ENCODE peak calls at places on chromosomes 12 and 14, in nine cellular contexts. N is uterus, D is Panc1, V is astrocyte, G is AG04450, H is AG10803, F is GM06990, J is GM12865, L is Calu3. Q is an unnamed sample.

GRCh38 chr12:111640498-111640897 is 41.4 kb upstream of the ATXN2 start:
- DNase-seq in N (no peak), D (no peak), V (no peak), G (no peak), H (no peak), F (no peak), J (no peak), L (no peak), Q (no peak)

GRCh38 chr14:55974046-55974582 is 144.1 kb upstream of the PELI2 start:
- DNase-seq in N (no peak), D (no peak), V (peak; percentile 54), G (no peak), H (no peak), F (no peak), J (no peak), L (peak; percentile 28), Q (no peak)

GRCh38 chr14:54175298-54175942 is 218.8 kb upstream of the BMP4 start:
- DNase-seq in N (peak; percentile 52), D (peak; percentile 20), V (peak; percentile 33), G (peak; percentile 43), H (peak; percentile 62), F (no peak), J (peak; percentile 71), L (peak; percentile 80), Q (no peak)

GRCh38 chr14:90784621-90785270 is 31.5 kb downstream of the TTC7B start:
- DNase-seq in N (peak; percentile 8), D (no peak), V (no peak), G (no peak), H (no peak), F (no peak), J (no peak), L (no peak), Q (peak; percentile 36)

GRCh38 chr14:52013984-52014600 is 24.7 kb downstream of the RTRAF start:
- DNase-seq in N (no peak), D (no peak), V (no peak), G (no peak), H (no peak), F (no peak), J (no peak), L (peak; percentile 10), Q (no peak)

GRCh38 chr12:98456583-98457573 is 58.5 kb upstream of the TMPO start:
- DNase-seq in N (peak; percentile 22), D (no peak), V (peak; percentile 59), G (no peak), H (peak; percentile 31), F (peak; percentile 50), J (peak; percentile 18), L (peak; percentile 62), Q (no peak)

GRCh38 chr14:76715927-76716200 is 45.4 kb upstream of the VASH1 start:
- DNase-seq in N (no peak), D (no peak), V (no peak), G (no peak), H (no peak), F (no peak), J (no peak), L (no peak), Q (no peak)

GRCh38 chr12:59780605-59781135 is 184.8 kb downstream of the SLC16A7 start:
- DNase-seq in N (no peak), D (no peak), V (peak; percentile 13), G (no peak), H (peak; percentile 51), F (no peak), J (peak; percentile 23), L (peak; percentile 26), Q (no peak)

GRCh38 chr14:56262530-56262929 is 144.3 kb downstream of the PELI2 start:
- DNase-seq in N (no peak), D (no peak), V (no peak), G (no peak), H (no peak), F (no peak), J (no peak), L (no peak), Q (no peak)

GRCh38 chr12:83378186-83378727 is 691.6 kb downstream of the TMTC2 start:
- DNase-seq in N (no peak), D (no peak), V (no peak), G (no peak), H (no peak), F (no peak), J (no peak), L (no peak), Q (no peak)

GRCh38 chr14:105275267-105275946 is 25.4 kb downstream of the BRF1 start:
- DNase-seq in N (no peak), D (no peak), V (peak; percentile 10), G (peak; percentile 18), H (peak; percentile 70), F (no peak), J (no peak), L (no peak), Q (no peak)

GRCh38 chr14:59199614-59200013 is 11.1 kb downstream of the DAAM1 start:
- DNase-seq in N (no peak), D (no peak), V (no peak), G (no peak), H (no peak), F (no peak), J (no peak), L (no peak), Q (no peak)
- TF ChIP-seq CTCF in N (no peak), D (no peak), V (no peak), G (no peak), H (no peak), F (no peak), J (no peak), L (no peak), Q (peak; percentile 2)

DNA sequence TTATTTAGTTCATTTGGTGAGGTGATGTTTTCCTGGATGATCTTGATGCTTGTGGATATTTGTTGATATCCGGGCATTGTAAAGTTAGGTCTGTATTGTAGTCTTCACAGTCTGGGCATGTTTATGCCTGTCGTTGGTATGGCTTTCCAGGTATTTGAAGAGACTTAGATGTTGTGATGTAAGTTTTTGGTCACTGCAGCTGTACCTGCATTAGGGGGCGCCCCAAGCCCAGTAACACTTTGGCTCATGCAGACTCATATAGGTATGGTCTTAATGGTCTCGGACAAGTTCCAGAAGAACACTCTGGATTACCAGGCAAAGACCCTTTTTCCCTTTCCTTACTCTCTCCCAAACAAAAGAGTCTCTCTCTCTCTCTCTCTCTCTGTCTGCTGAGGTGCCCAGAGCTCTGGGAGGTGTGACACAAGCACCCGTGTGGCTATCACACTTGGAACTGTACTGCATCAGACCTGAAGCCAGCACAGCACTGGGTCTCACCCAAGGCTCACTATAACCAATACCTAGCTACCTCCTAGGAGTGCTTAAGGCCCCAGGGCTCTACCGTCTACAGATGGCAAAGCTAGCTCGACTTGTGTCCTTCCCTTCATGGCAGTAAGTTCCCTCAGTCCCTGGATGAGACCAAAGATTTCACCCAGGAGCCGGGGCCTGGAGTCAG is 425.8 kb upstream of the ATXN7L3B start:
- DNase-seq in N (no peak), D (no peak), V (no peak), G (no peak), H (no peak), F (no peak), J (peak; percentile 41), L (peak; percentile 66), Q (no peak)
- TF ChIP-seq CTCF in N (no peak), D (peak; percentile 36), V (no peak), G (no peak), H (no peak), F (no peak), J (peak; percentile 48), L (peak; percentile 43), Q (peak; percentile 28)

DNA sequence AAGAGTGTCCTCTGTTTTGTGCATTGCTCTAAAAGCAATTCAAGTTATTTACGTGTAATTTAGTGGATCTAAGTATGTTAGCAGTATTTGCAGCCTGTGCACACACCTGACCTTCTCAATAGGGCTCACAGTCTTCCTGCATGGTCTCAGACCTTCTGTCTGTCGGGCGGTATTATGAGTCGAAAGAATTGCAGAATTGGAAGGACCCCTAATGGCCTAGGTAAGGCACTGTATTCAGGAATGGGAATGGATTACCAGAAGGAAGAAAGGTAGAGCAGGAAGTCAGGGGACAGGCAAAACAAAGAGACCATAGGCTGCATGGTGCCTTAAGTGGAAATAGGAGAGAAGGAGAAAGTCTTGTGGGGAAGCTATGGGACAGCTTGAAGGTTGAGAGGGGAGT is 341.6 kb downstream of the VRK1 start:
- DNase-seq in N (no peak), D (no peak), V (no peak), G (no peak), H (no peak), F (no peak), J (no peak), L (no peak), Q (no peak)
- TF ChIP-seq CTCF in N (no peak), D (no peak), V (no peak), G (no peak), H (no peak), F (no peak), J (no peak), L (no peak), Q (no peak)

GRCh38 chr12:77065361-77066204 is at the start of gene E2F7:
- DNase-seq in N (peak; percentile 84), D (peak; percentile 57), V (peak; percentile 83), G (peak; percentile 32), H (peak; percentile 87), F (peak; percentile 95), J (peak; percentile 94), L (peak; percentile 99), Q (peak; percentile 96)
- TF ChIP-seq CTCF in N (no peak), D (no peak), V (no peak), G (no peak), H (no peak), F (no peak), J (no peak), L (no peak), Q (no peak)

DNA sequence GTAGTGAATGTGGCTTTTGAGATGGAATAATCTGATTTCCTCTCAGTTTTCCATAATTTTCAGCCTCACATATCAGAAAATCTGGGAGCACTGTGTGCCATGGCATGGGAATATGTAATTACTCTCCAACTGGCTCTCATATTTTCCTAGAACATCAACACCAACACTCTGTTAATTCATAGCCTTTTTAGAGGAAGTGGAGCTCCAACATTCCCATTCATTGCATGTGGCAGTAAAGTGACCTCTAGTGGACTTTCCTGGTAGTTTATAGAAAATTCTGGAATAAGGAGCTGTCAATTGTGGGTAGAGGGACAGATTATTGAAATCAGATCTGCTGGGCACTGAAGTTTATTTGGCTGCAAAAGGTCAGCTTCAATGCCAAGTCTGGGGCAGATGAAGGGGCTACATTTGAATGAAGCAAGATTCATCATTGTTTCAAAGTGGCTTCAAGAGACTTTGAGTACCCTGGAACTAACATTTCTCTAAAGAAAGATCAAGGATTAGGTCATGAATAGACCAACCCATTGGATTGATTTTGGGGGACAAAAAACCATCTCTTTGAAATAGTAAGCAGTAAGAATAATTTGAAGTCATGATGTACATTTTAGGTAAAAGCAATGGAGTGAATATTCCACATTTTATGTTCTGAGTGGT is 23.6 kb upstream of the USP44 start:
- DNase-seq in N (no peak), D (peak; percentile 13), V (peak; percentile 34), G (no peak), H (peak; percentile 54), F (no peak), J (no peak), L (peak; percentile 9), Q (no peak)
- TF ChIP-seq CTCF in N (peak; percentile 58), D (peak; percentile 81), V (peak; percentile 81), G (peak; percentile 83), H (peak; percentile 84), F (peak; percentile 32), J (peak; percentile 29), L (peak; percentile 16), Q (peak; percentile 92)

DNA sequence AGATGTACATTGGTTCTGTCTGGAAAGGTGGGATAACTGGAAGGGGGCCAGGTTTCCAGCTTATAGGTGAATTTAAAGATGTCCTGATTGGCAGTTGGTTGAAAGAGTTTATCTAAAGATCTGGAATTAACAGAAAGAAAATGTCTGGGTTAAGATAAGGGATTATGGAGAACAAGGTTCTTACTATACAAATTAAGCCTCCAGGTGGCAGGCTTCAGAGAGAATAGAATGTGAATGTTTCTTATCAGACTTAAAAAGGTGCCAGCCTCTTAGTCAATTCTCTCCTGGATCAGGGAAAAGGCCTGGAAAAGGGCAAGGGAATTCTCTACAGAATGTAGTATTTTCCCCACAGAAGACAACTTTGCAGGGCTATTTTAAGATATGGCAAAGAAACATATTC is 53.1 kb downstream of the CNTN1 start:
- DNase-seq in N (no peak), D (no peak), V (no peak), G (no peak), H (no peak), F (no peak), J (no peak), L (peak; percentile 3), Q (no peak)
- TF ChIP-seq CTCF in N (no peak), D (no peak), V (no peak), G (no peak), H (no peak), F (peak; percentile 3), J (no peak), L (no peak), Q (peak; percentile 31)